ENCODE peak calls at places on chromosome 12, in four cellular contexts. F is hepatocyte, U is MG63, O is left ventricle myocardium inferior. J is an unnamed sample. For H3K36me3, the result is how much of the 10 kb centered on the place peaks cover.

GRCh38 chr12:112179936-112180335 is 54.6 kb downstream of the TRAFD1 start:
- DNase-seq in F (no peak), U (no peak), O (no peak), J (no peak)

GRCh38 chr12:12017135-12017581 is 53.6 kb upstream of the BCL2L14 start:
- DNase-seq in F (no peak), U (no peak), O (peak), J (peak)

GRCh38 chr12:80763874-80764273 is 47.2 kb downstream of the MYF5 start:
- DNase-seq in F (peak), U (peak), O (no peak), J (peak)

GRCh38 chr12:102917026-102917787 is at the start of gene PAH:
- DNase-seq in F (peak), U (no peak), O (no peak), J (no peak)

GRCh38 chr12:63917864-63918742 is 73.6 kb downstream of the SRGAP1 start:
- DNase-seq in F (peak), U (peak), O (no peak), J (no peak)

GRCh38 chr12:123106640-123107359 is 44.1 kb downstream of the PITPNM2 start:
- DNase-seq in F (no peak), U (no peak), O (peak), J (no peak)

GRCh38 chr12:120041386-120042231 is 52.6 kb downstream of the BICDL1 start:
- DNase-seq in F (no peak), U (no peak), O (no peak), J (no peak)

GRCh38 chr12:96263449-96263902 is 69.3 kb downstream of the ELK3 start:
- DNase-seq in F (peak), U (no peak), O (no peak), J (peak)

GRCh38 chr12:114864688-114865685 is 181.0 kb upstream of the TBX3 start:
- DNase-seq in F (no peak), U (no peak), O (no peak), J (no peak)

GRCh38 chr12:78585132-78585531 is 279.4 kb upstream of the SYT1 start:
- DNase-seq in F (no peak), U (no peak), O (no peak), J (no peak)

GRCh38 chr12:92621833-92622232 is 81.0 kb upstream of the PLEKHG7 start:
- DNase-seq in F (no peak), U (no peak), O (no peak), J (no peak)

DNA sequence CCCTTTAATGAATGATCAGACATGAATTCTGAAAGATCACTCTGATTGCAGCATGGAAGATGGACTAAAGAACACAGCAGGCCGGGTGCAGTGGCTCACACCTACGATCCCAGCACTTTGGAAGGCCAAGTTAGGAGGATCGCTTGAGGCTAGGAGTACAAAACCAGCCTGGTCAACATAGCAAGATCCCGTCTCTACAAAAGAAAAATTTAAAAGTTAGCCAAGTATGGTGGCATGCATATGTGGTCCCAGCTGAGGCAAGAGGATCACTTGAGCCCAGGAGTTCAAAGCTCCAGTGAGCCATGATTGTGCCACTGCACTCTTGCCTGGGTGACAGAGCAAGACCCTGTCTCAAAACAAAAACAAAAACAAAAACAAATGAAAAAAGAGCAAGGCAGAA is 35.1 kb downstream of the SENP1 start:
- DNase-seq in F (no peak), U (no peak), O (no peak), J (no peak)
- H3K36me3 ChIP-seq in F (under half), U (under half), O (half or more), J (under half)

GRCh38 chr12:132659146-132659545 is 28.0 kb downstream of the POLE start:
- DNase-seq in F (no peak), U (no peak), O (no peak), J (no peak)
- H3K36me3 ChIP-seq in F (under half), U (half or more), O (half or more), J (half or more)

GRCh38 chr12:51984657-51985056 is 22.1 kb upstream of the TAMALIN start:
- DNase-seq in F (no peak), U (no peak), O (no peak), J (no peak)

GRCh38 chr12:51976376-51977160 is 25.1 kb downstream of the ACVR1B start:
- DNase-seq in F (peak), U (no peak), O (no peak), J (no peak)

GRCh38 chr12:51980809-51981127 is 26.0 kb upstream of the TAMALIN start:
- DNase-seq in F (no peak), U (no peak), O (no peak), J (no peak)

GRCh38 chr12:51977320-51977753 is 25.8 kb downstream of the ACVR1B start:
- DNase-seq in F (no peak), U (no peak), O (no peak), J (no peak)

GRCh38 chr12:51980051-51980808 is 26.5 kb upstream of the TAMALIN start:
- DNase-seq in F (peak), U (peak), O (peak), J (peak)
- H3K36me3 ChIP-seq in F (under half), U (under half), O (half or more), J (half or more)

GRCh38 chr12:47789712-47790489 is 16.9 kb downstream of the SLC48A1 start:
- DNase-seq in F (no peak), U (no peak), O (peak), J (no peak)
- H3K36me3 ChIP-seq in F (under half), U (half or more), O (half or more), J (half or more)

DNA sequence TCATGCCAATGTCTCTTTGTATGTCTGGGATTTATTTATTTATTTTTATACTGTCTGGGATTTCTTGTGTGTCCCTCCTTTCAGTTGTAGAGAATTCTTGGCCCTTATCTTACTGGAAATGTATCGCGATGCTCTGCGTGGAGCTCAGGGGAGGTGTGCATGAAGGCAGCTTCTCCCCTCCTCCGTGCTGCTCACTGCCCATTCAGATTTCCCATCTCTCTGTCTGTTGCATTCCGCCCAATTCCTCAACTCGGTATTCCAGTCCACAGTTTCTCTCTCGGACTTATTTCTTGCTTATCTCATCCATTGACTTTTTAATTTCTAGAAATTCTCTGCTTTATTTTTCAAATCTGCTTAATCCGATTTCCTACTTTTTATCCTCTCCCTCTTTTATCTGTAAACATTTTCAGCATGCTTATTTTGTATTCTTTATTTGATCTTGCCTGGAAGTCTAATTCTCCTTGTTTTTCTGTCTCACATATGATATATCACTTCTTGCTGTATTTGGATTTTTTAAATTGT is 93.2 kb downstream of the FBXW8 start:
- DNase-seq in F (no peak), U (no peak), O (no peak), J (no peak)
- H3K36me3 ChIP-seq in F (under half), U (under half), O (under half), J (under half)

GRCh38 chr12:108847705-108848104 is 9.7 kb downstream of the SSH1 start:
- DNase-seq in F (no peak), U (no peak), O (no peak), J (no peak)
- H3K36me3 ChIP-seq in F (under half), U (half or more), O (under half), J (under half)

DNA sequence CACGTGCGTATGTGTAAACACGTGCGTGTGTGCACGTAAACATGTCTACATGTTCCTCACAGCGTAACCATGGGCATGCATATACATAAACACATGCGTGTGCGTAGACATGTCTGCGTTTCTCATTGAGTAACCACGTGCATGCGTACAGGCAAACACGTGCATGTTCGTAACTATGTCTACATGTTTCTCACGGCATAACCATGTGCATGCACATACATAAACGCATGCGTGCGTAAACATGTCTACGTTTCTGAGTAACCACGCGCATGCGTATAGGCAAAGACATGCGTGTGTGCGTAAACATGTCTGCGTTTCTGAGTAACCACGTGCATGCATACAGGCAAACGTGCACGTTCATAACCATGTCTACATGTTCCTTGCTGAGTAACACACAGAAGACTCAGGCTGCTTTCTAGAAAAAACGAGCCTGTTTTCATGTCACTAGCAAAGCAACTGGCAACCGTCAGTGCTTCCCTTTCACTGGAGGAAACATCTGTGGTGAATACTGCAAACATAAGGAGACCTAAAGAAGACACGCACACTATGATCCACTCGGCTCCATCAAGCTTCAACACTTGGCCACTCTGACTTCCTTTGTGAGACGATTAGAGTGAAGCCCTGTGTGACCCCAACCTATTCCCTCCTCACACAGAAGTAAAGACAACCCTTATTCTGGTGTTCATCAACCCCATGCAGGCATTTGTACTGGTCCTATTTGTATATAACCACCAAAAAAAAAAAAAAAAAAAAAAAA is 28.8 kb downstream of the POLE start:
- DNase-seq in F (no peak), U (no peak), O (no peak), J (no peak)
- H3K36me3 ChIP-seq in F (under half), U (half or more), O (half or more), J (half or more)

J was measured in BE2C.